ENCODE peak calls at places on chromosome X, in six cellular contexts. X is psoas muscle, N is fibroblast of lung, Z is vagina, Q is pancreas, I is tibial artery. K is an unnamed sample. For H3K4me1 and H3K36me3, the result is how much of the 10 kb centered on the place peaks cover.

GRCh38 chrX:22634751-22635150 is 362.0 kb downstream of the CBLL2 start:
- DNase-seq in X (no peak), N (no peak), Z (no peak), Q (no peak), I (no peak), K (no peak)

GRCh38 chrX:38664285-38664684 is 102.9 kb downstream of the TSPAN7 start:
- DNase-seq in X (no peak), N (peak), Z (no peak), Q (no peak), I (no peak), K (no peak)

GRCh38 chrX:49071877-49072711 is 1.7 kb downstream of the PRAF2 start:
- DNase-seq in X (peak), N (peak), Z (peak), Q (no peak), I (peak), K (no peak)

GRCh38 chrX:45845142-45845541 is 644.5 kb upstream of the DIPK2B start:
- DNase-seq in X (no peak), N (no peak), Z (no peak), Q (no peak), I (no peak), K (no peak)

GRCh38 chrX:150977411-150978162 is 5.5 kb upstream of the HMGB3 start:
- DNase-seq in X (no peak), N (no peak), Z (no peak), Q (no peak), I (no peak), K (no peak)

GRCh38 chrX:22338740-22339139 is 66.0 kb downstream of the CBLL2 start:
- DNase-seq in X (no peak), N (peak), Z (no peak), Q (no peak), I (no peak), K (no peak)

GRCh38 chrX:19840899-19841648 is 46.3 kb downstream of the SH3KBP1 start:
- DNase-seq in X (no peak), N (no peak), Z (no peak), Q (no peak), I (no peak), K (peak)

GRCh38 chrX:3345281-3346081 is 971 bp downstream of the MXRA5 start:
- DNase-seq in X (peak), N (peak), Z (no peak), Q (peak), I (peak), K (no peak)

GRCh38 chrX:123899701-123900100 is 39.8 kb downstream of the XIAP start:
- DNase-seq in X (no peak), N (no peak), Z (no peak), Q (no peak), I (no peak), K (no peak)

DNA sequence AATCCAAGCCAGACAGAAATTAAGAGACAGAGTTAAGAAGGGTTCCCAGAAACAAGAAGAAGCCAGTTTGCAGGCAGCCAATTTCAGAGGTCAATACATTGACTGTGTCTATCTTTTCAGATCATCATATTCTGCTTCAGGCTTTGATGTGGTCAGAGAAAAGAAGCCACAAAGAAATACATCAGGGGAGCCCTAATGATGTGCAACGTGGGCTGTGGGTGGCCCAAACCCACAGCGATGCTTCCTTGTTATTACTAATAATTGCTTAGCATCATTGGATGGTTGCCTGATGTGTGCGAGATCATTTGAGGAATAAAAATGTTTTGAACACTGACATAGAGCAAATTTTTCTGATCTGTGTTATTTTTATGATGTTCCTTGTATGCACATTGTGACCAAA is 99.0 kb upstream of the DUSP21 start:
- DNase-seq in X (no peak), N (no peak), Z (no peak), Q (no peak), I (no peak), K (no peak)
- H3K4me1 ChIP-seq in X (under half), N (under half), Z (under half), Q (under half), I (under half), K (under half)

DNA sequence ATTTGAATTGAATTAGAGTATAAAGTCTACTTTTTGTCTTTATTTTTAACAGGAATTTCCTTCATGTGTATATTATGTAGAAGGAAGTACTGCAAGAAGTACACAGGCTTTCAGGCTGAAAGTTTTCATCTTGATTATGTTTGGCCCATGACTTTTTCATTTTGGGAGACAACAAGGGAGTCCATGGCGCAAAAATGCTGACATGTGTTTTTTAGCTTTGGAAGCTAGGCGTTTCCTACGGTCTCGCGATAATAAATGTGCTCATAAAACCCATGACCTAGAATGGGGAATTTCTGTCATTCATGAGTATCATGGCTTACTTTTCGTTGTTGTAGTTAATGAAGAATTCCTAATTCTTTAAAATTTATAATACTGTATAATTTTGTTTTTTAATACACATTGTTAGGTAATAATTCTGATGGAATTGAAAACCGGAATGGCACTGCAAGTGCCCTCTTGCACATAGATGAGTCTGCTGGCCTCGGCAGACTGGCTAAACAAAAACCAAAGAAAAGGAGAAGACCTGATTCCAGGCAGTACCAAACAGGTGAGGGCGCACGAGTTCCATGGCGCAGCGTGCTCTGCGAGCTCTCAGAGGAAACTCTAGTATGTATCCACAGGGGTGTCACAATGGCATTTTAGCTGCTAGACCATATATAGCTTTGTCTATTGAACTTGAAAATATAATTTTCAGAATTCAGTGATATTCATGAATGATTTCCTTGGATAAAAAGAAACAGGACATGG is 59.1 kb downstream of the ZFX start:
- DNase-seq in X (no peak), N (no peak), Z (no peak), Q (no peak), I (no peak), K (no peak)
- H3K36me3 ChIP-seq in X (under half), N (under half), Z (half or more), Q (half or more), I (half or more), K (under half)

GRCh38 chrX:94612140-94612539 is 938.1 kb downstream of the FAM133A start:
- DNase-seq in X (no peak), N (no peak), Z (no peak), Q (no peak), I (no peak), K (no peak)
- H3K4me1 ChIP-seq in X (under half), N (under half), Z (under half), Q (under half), I (under half), K (under half)

GRCh38 chrX:41148553-41148952 is 63.3 kb downstream of the USP9X start:
- DNase-seq in X (no peak), N (peak), Z (no peak), Q (no peak), I (no peak), K (no peak)

GRCh38 chrX:41153453-41153852 is 68.2 kb downstream of the USP9X start:
- DNase-seq in X (no peak), N (peak), Z (no peak), Q (no peak), I (no peak), K (no peak)

GRCh38 chrX:41150043-41150442 is 64.8 kb downstream of the USP9X start:
- DNase-seq in X (no peak), N (no peak), Z (no peak), Q (no peak), I (no peak), K (no peak)

DNA sequence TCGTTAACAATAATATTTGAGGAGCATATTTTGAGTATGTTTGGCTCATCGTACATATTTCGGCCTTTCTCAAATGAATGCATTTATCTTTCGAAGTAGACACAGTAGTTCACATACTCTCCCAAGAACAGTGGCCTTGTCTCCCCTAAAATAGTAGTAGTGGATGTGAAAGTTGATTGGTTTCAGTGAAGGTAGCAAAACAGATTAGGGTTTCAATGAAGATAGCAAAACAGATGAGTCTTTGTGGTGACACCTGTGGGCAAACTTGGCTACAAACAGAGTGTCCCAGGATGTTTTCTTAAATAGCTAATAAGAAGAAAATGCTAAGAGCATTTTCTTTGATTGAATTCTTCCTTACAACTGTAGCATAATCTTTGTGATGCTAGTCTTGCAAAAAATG is 67.0 kb downstream of the USP9X start:
- DNase-seq in X (no peak), N (no peak), Z (no peak), Q (no peak), I (no peak), K (no peak)
- H3K36me3 ChIP-seq in X (under half), N (under half), Z (under half), Q (under half), I (half or more), K (under half)

DNA sequence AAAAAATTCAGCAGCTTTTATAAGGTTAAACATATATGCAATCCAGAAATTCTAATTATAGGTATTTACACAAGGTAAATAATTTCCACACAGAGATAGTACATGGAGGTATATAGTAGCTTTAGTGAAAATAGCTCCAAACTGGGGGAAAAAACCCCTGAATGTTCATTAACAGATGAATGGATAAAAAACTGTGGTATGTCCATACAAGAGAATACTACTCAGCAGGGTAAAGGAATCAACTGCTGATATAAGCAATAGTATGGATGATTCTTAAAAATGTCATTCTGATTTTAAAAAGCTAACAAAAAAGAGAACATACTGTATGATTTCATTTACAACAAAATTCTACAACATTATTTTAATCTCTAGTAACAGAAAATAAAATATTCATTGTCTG is 37.2 kb upstream of the FRMD7 start:
- DNase-seq in X (no peak), N (no peak), Z (no peak), Q (no peak), I (no peak), K (no peak)
- H3K4me1 ChIP-seq in X (under half), N (under half), Z (under half), Q (under half), I (under half), K (under half)

K was measured in CD4-positive, alpha-beta memory T cell.